ENCODE peak calls at places on chromosomes 6 and 20, in eight cellular contexts. I, R, D, N, O, P, K and L are unnamed samples.

GRCh38 chr20:23141016-23141415 is 54.9 kb upstream of the CD93 start:
- DNase-seq in I (no peak), R (no peak), D (no peak), N (no peak), O (no peak), P (peak; percentile 26), K (peak; percentile 64), L (no peak)

GRCh38 chr6:12608016-12608860 is 108.3 kb upstream of the PHACTR1 start:
- DNase-seq in I (no peak), R (no peak), D (no peak), N (no peak), O (no peak), P (peak; percentile 55), K (no peak), L (no peak)

GRCh38 chr6:11208267-11208666 is 24.2 kb downstream of the NEDD9 start:
- DNase-seq in I (no peak), R (no peak), D (no peak), N (no peak), O (no peak), P (peak; percentile 9), K (no peak), L (no peak)

GRCh38 chr20:32440069-32440757 is 82.1 kb downstream of the ASXL1 start:
- DNase-seq in I (no peak), R (no peak), D (no peak), N (no peak), O (no peak), P (no peak), K (no peak), L (no peak)

GRCh38 chr6:29107758-29108157 is at the start of gene OR2J3:
- DNase-seq in I (no peak), R (no peak), D (no peak), N (no peak), O (no peak), P (peak; percentile 2), K (no peak), L (no peak)

GRCh38 chr20:38092260-38092857 is 58.8 kb downstream of the RPRD1B start:
- DNase-seq in I (no peak), R (no peak), D (no peak), N (no peak), O (no peak), P (peak; percentile 69), K (no peak), L (no peak)

GRCh38 chr20:8749986-8750385 is 318.9 kb upstream of the PLCB4 start:
- DNase-seq in I (no peak), R (no peak), D (no peak), N (no peak), O (no peak), P (peak; percentile 70), K (no peak), L (no peak)

GRCh38 chr6:30060634-30060981 is 457 bp upstream of the POLR1H start:
- DNase-seq in I (no peak), R (no peak), D (no peak), N (no peak), O (no peak), P (peak; percentile 51), K (peak; percentile 69), L (peak; percentile 39)

GRCh38 chr6:39934060-39934757 is at the start of gene MOCS1:
- DNase-seq in I (no peak), R (peak; percentile 90), D (peak; percentile 71), N (peak; percentile 58), O (peak; percentile 32), P (peak; percentile 70), K (peak; percentile 94), L (peak; percentile 63)

GRCh38 chr6:131368077-131368911 is 204.7 kb upstream of the ARG1 start:
- DNase-seq in I (peak; percentile 28), R (no peak), D (no peak), N (no peak), O (no peak), P (peak; percentile 6), K (peak; percentile 72), L (no peak)

GRCh38 chr6:114053791-114054190 is 82.8 kb upstream of the HDAC2 start:
- DNase-seq in I (no peak), R (no peak), D (no peak), N (no peak), O (no peak), P (no peak), K (no peak), L (no peak)

GRCh38 chr6:149102324-149102723 is 215.2 kb upstream of the TAB2 start:
- DNase-seq in I (no peak), R (no peak), D (no peak), N (no peak), O (no peak), P (no peak), K (no peak), L (no peak)

GRCh38 chr6:42281570-42281969 is 63.9 kb upstream of the MRPS10 start:
- DNase-seq in I (no peak), R (no peak), D (no peak), N (no peak), O (no peak), P (no peak), K (no peak), L (no peak)

GRCh38 chr6:122838060-122838780 is 49.2 kb downstream of the SMPDL3A start:
- DNase-seq in I (no peak), R (no peak), D (no peak), N (no peak), O (no peak), P (peak; percentile 47), K (no peak), L (no peak)

GRCh38 chr6:90461367-90461766 is 125.5 kb downstream of the MAP3K7 start:
- DNase-seq in I (no peak), R (no peak), D (no peak), N (no peak), O (no peak), P (no peak), K (no peak), L (no peak)

GRCh38 chr6:160327981-160328380 is 20.2 kb upstream of the SLC22A3 start:
- DNase-seq in I (no peak), R (no peak), D (no peak), N (no peak), O (no peak), P (no peak), K (no peak), L (no peak)

GRCh38 chr6:143180860-143181259 is 120.2 kb downstream of the AIG1 start:
- DNase-seq in I (no peak), R (no peak), D (no peak), N (no peak), O (no peak), P (no peak), K (no peak), L (no peak)

GRCh38 chr20:48769111-48769879 is 58.5 kb downstream of the PREX1 start:
- DNase-seq in I (no peak), R (no peak), D (no peak), N (no peak), O (no peak), P (peak; percentile 31), K (no peak), L (no peak)

GRCh38 chr20:19463597-19463996 is 251.2 kb downstream of the SLC24A3 start:
- DNase-seq in I (no peak), R (peak; percentile 42), D (no peak), N (no peak), O (no peak), P (no peak), K (no peak), L (no peak)

GRCh38 chr6:34161857-34162515 is 16.1 kb upstream of the GRM4 start:
- DNase-seq in I (no peak), R (no peak), D (no peak), N (no peak), O (no peak), P (no peak), K (peak; percentile 39), L (no peak)

GRCh38 chr6:81890846-81891245 is 138.4 kb upstream of the TENT5A start:
- DNase-seq in I (no peak), R (no peak), D (no peak), N (no peak), O (no peak), P (peak; percentile 60), K (no peak), L (peak; percentile 7)

GRCh38 chr20:10239954-10240353 is 21.3 kb downstream of the SNAP25 start:
- DNase-seq in I (no peak), R (no peak), D (no peak), N (no peak), O (no peak), P (peak; percentile 24), K (no peak), L (peak; percentile 22)

GRCh38 chr6:38786486-38786885 is 71.4 kb downstream of the DNAH8 start:
- DNase-seq in I (no peak), R (no peak), D (no peak), N (no peak), O (no peak), P (no peak), K (no peak), L (no peak)

GRCh38 chr6:53512631-53513030 is 32.3 kb downstream of the GCLC start:
- DNase-seq in I (no peak), R (no peak), D (no peak), N (no peak), O (no peak), P (no peak), K (no peak), L (no peak)

GRCh38 chr20:24305366-24305765 is 164.1 kb upstream of the SYNDIG1 start:
- DNase-seq in I (no peak), R (no peak), D (no peak), N (no peak), O (no peak), P (no peak), K (no peak), L (no peak)

GRCh38 chr20:325889-326644 is 715 bp downstream of the SOX12 start:
- DNase-seq in I (peak; percentile 67), R (peak; percentile 69), D (peak; percentile 54), N (peak; percentile 60), O (no peak), P (peak; percentile 58), K (peak; percentile 86), L (peak; percentile 75)

GRCh38 chr6:14645221-14645620 is 527.6 kb downstream of the CD83 start:
- DNase-seq in I (no peak), R (no peak), D (no peak), N (no peak), O (no peak), P (no peak), K (no peak), L (no peak)

GRCh38 chr20:10671850-10672578 is 1.8 kb downstream of the JAG1 start:
- DNase-seq in I (no peak), R (peak; percentile 56), D (no peak), N (no peak), O (no peak), P (peak; percentile 68), K (peak; percentile 89), L (peak; percentile 93)

GRCh38 chr20:54624701-54625472 is 149.5 kb downstream of the DOK5 start:
- DNase-seq in I (no peak), R (no peak), D (peak; percentile 51), N (no peak), O (no peak), P (no peak), K (no peak), L (peak; percentile 34)

GRCh38 chr20:44720617-44720993 is 5.4 kb downstream of the CCN5 start:
- DNase-seq in I (no peak), R (no peak), D (no peak), N (no peak), O (peak; percentile 25), P (peak; percentile 79), K (peak; percentile 92), L (no peak)